ENCODE peak calls at places on chromosomes 16 and 17, in six cellular contexts. One of them, this sample, is unnamed.

GRCh38 chr17:19017804-19018599 is 13.4 kb upstream of the FAM83G start:
- DNase-seq in naive B cell: no peak
- DNase-seq in ACHN: no peak
- DNase-seq in AG20443: no peak
- DNase-seq in stimulated activated CD4-positive, alpha-beta T cell treated with anti-CD3 and anti-CD28 coated beads, Interleukin-2, amount 100 ng/mL, for 4 hours: no peak
- DNase-seq in stimulated activated naive CD8-positive, alpha-beta T cell treated with anti-CD3 and anti-CD28 coated beads, Interleukin-15, Interleukin-2, amounts not matched to agents 100 U/mL and 50 U/mL, for 24 hours: no peak
- DNase-seq in this sample: no peak

GRCh38 chr17:80862341-80862969 is 129.2 kb upstream of the CHMP6 start:
- DNase-seq in stimulated activated CD4-positive, alpha-beta T cell treated with anti-CD3 and anti-CD28 coated beads, Interleukin-2, amount 100 ng/mL, for 4 hours: no peak
- DNase-seq in ACHN: no peak
- DNase-seq in AG20443: no peak
- DNase-seq in stimulated activated naive CD8-positive, alpha-beta T cell treated with anti-CD3 and anti-CD28 coated beads, Interleukin-15, Interleukin-2, amounts not matched to agents 100 U/mL and 50 U/mL, for 24 hours: no peak
- DNase-seq in naive B cell: no peak
- DNase-seq in this sample: no peak

GRCh38 chr17:43033947-43034622 is 9.1 kb downstream of the RND2 start:
- DNase-seq in stimulated activated CD4-positive, alpha-beta T cell treated with anti-CD3 and anti-CD28 coated beads, Interleukin-2, amount 100 ng/mL, for 4 hours: no peak
- DNase-seq in ACHN: no peak
- DNase-seq in naive B cell: no peak
- DNase-seq in AG20443: no peak
- DNase-seq in stimulated activated naive CD8-positive, alpha-beta T cell treated with anti-CD3 and anti-CD28 coated beads, Interleukin-15, Interleukin-2, amounts not matched to agents 100 U/mL and 50 U/mL, for 24 hours: no peak
- DNase-seq in this sample: no peak

GRCh38 chr17:2964028-2964356 is 99.4 kb downstream of the OR1D5 start:
- DNase-seq in ACHN: no peak
- DNase-seq in AG20443: no peak
- DNase-seq in stimulated activated naive CD8-positive, alpha-beta T cell treated with anti-CD3 and anti-CD28 coated beads, Interleukin-15, Interleukin-2, amounts not matched to agents 100 U/mL and 50 U/mL, for 24 hours: no peak
- DNase-seq in naive B cell: no peak
- DNase-seq in stimulated activated CD4-positive, alpha-beta T cell treated with anti-CD3 and anti-CD28 coated beads, Interleukin-2, amount 100 ng/mL, for 4 hours: no peak
- DNase-seq in this sample: no peak

GRCh38 chr17:48484256-48484655 is 46.6 kb downstream of the HOXB1 start:
- DNase-seq in AG20443: no peak
- DNase-seq in stimulated activated CD4-positive, alpha-beta T cell treated with anti-CD3 and anti-CD28 coated beads, Interleukin-2, amount 100 ng/mL, for 4 hours: no peak
- DNase-seq in naive B cell: no peak
- DNase-seq in ACHN: peak; percentile 83
- DNase-seq in stimulated activated naive CD8-positive, alpha-beta T cell treated with anti-CD3 and anti-CD28 coated beads, Interleukin-15, Interleukin-2, amounts not matched to agents 100 U/mL and 50 U/mL, for 24 hours: no peak
- DNase-seq in this sample: no peak

GRCh38 chr17:64503821-64504768 is 2.0 kb downstream of the DDX5 start:
- DNase-seq in naive B cell: peak; percentile 7
- DNase-seq in stimulated activated CD4-positive, alpha-beta T cell treated with anti-CD3 and anti-CD28 coated beads, Interleukin-2, amount 100 ng/mL, for 4 hours: no peak
- DNase-seq in AG20443: no peak
- DNase-seq in ACHN: no peak
- DNase-seq in stimulated activated naive CD8-positive, alpha-beta T cell treated with anti-CD3 and anti-CD28 coated beads, Interleukin-15, Interleukin-2, amounts not matched to agents 100 U/mL and 50 U/mL, for 24 hours: no peak
- DNase-seq in this sample: no peak

GRCh38 chr16:51592013-51592501 is 441.0 kb upstream of the SALL1 start:
- DNase-seq in ACHN: no peak
- DNase-seq in stimulated activated naive CD8-positive, alpha-beta T cell treated with anti-CD3 and anti-CD28 coated beads, Interleukin-15, Interleukin-2, amounts not matched to agents 100 U/mL and 50 U/mL, for 24 hours: no peak
- DNase-seq in AG20443: no peak
- DNase-seq in stimulated activated CD4-positive, alpha-beta T cell treated with anti-CD3 and anti-CD28 coated beads, Interleukin-2, amount 100 ng/mL, for 4 hours: no peak
- DNase-seq in naive B cell: no peak
- DNase-seq in this sample: no peak

GRCh38 chr17:15247891-15248529 is 17.1 kb downstream of the PMP22 start:
- DNase-seq in naive B cell: no peak
- DNase-seq in stimulated activated naive CD8-positive, alpha-beta T cell treated with anti-CD3 and anti-CD28 coated beads, Interleukin-15, Interleukin-2, amounts not matched to agents 100 U/mL and 50 U/mL, for 24 hours: no peak
- DNase-seq in AG20443: no peak
- DNase-seq in ACHN: peak; percentile 17
- DNase-seq in stimulated activated CD4-positive, alpha-beta T cell treated with anti-CD3 and anti-CD28 coated beads, Interleukin-2, amount 100 ng/mL, for 4 hours: no peak
- DNase-seq in this sample: no peak

GRCh38 chr16:88941933-88942909 is 34.8 kb downstream of the CBFA2T3 start:
- DNase-seq in AG20443: peak; percentile 88
- DNase-seq in naive B cell: peak; percentile 73
- DNase-seq in ACHN: peak; percentile 17
- DNase-seq in stimulated activated CD4-positive, alpha-beta T cell treated with anti-CD3 and anti-CD28 coated beads, Interleukin-2, amount 100 ng/mL, for 4 hours: no peak
- DNase-seq in stimulated activated naive CD8-positive, alpha-beta T cell treated with anti-CD3 and anti-CD28 coated beads, Interleukin-15, Interleukin-2, amounts not matched to agents 100 U/mL and 50 U/mL, for 24 hours: peak; percentile 80
- DNase-seq in this sample: peak; percentile 72

GRCh38 chr17:17877548-17878358 is 41.0 kb upstream of the SREBF1 start:
- DNase-seq in stimulated activated naive CD8-positive, alpha-beta T cell treated with anti-CD3 and anti-CD28 coated beads, Interleukin-15, Interleukin-2, amounts not matched to agents 100 U/mL and 50 U/mL, for 24 hours: no peak
- DNase-seq in stimulated activated CD4-positive, alpha-beta T cell treated with anti-CD3 and anti-CD28 coated beads, Interleukin-2, amount 100 ng/mL, for 4 hours: no peak
- DNase-seq in ACHN: peak; percentile 18
- DNase-seq in naive B cell: no peak
- DNase-seq in AG20443: peak; percentile 78
- DNase-seq in this sample: no peak

GRCh38 chr16:28876973-28877641 is 1.2 kb upstream of the ATP2A1 start:
- DNase-seq in stimulated activated CD4-positive, alpha-beta T cell treated with anti-CD3 and anti-CD28 coated beads, Interleukin-2, amount 100 ng/mL, for 4 hours: no peak
- DNase-seq in naive B cell: no peak
- DNase-seq in ACHN: no peak
- DNase-seq in stimulated activated naive CD8-positive, alpha-beta T cell treated with anti-CD3 and anti-CD28 coated beads, Interleukin-15, Interleukin-2, amounts not matched to agents 100 U/mL and 50 U/mL, for 24 hours: no peak
- DNase-seq in AG20443: no peak
- DNase-seq in this sample: no peak

GRCh38 chr17:39623356-39623950 is 3.3 kb upstream of the PPP1R1B start:
- DNase-seq in stimulated activated naive CD8-positive, alpha-beta T cell treated with anti-CD3 and anti-CD28 coated beads, Interleukin-15, Interleukin-2, amounts not matched to agents 100 U/mL and 50 U/mL, for 24 hours: peak; percentile 93
- DNase-seq in AG20443: peak; percentile 86
- DNase-seq in stimulated activated CD4-positive, alpha-beta T cell treated with anti-CD3 and anti-CD28 coated beads, Interleukin-2, amount 100 ng/mL, for 4 hours: peak; percentile 75
- DNase-seq in ACHN: peak; percentile 81
- DNase-seq in naive B cell: peak; percentile 83
- DNase-seq in this sample: peak; percentile 75

GRCh38 chr16:31421587-31421986 is 6.6 kb downstream of the COX6A2 start:
- DNase-seq in stimulated activated CD4-positive, alpha-beta T cell treated with anti-CD3 and anti-CD28 coated beads, Interleukin-2, amount 100 ng/mL, for 4 hours: no peak
- DNase-seq in stimulated activated naive CD8-positive, alpha-beta T cell treated with anti-CD3 and anti-CD28 coated beads, Interleukin-15, Interleukin-2, amounts not matched to agents 100 U/mL and 50 U/mL, for 24 hours: peak; percentile 68
- DNase-seq in naive B cell: no peak
- DNase-seq in ACHN: no peak
- DNase-seq in AG20443: no peak
- DNase-seq in this sample: peak; percentile 39

GRCh38 chr16:67055712-67056487 is 27.0 kb downstream of the CBFB start:
- DNase-seq in ACHN: peak; percentile 80
- DNase-seq in AG20443: peak; percentile 88
- DNase-seq in stimulated activated naive CD8-positive, alpha-beta T cell treated with anti-CD3 and anti-CD28 coated beads, Interleukin-15, Interleukin-2, amounts not matched to agents 100 U/mL and 50 U/mL, for 24 hours: no peak
- DNase-seq in naive B cell: no peak
- DNase-seq in stimulated activated CD4-positive, alpha-beta T cell treated with anti-CD3 and anti-CD28 coated beads, Interleukin-2, amount 100 ng/mL, for 4 hours: no peak
- DNase-seq in this sample: peak; percentile 18

This sample was measured in GM06990.